ENCODE peak calls at places on chromosomes 5 and 9, in five cellular contexts. E is HCEC 1CT; M is left cardiac atrium; V is activated naive CD8-positive, alpha-beta T cell treated with anti-CD3 and anti-CD28 coated beads for 36 hours; S is BJ. L is an unnamed sample.

GRCh38 chr5:3639175-3639574 is 43.5 kb downstream of the IRX1 start:
- DNase-seq in E (no peak), M (no peak), V (no peak), S (no peak), L (no peak)

GRCh38 chr9:113930384-113930783 is 54.3 kb downstream of the ZNF618 start:
- DNase-seq in E (no peak), M (no peak), V (no peak), S (no peak), L (no peak)

GRCh38 chr9:138103824-138104206 is 226.2 kb downstream of the CACNA1B start:
- DNase-seq in E (no peak), M (no peak), V (no peak), S (no peak), L (no peak)

GRCh38 chr9:71308454-71308853 is 187.0 kb upstream of the TRPM3 start:
- DNase-seq in E (no peak), M (no peak), V (no peak), S (no peak), L (no peak)

GRCh38 chr9:18978188-18978587 is 54.8 kb downstream of the SAXO1 start:
- DNase-seq in E (no peak), M (no peak), V (no peak), S (no peak), L (no peak)

GRCh38 chr5:91957671-91958070 is 574.6 kb upstream of the ARRDC3 start:
- DNase-seq in E (peak), M (peak), V (no peak), S (no peak), L (no peak)

GRCh38 chr5:37787742-37788141 is 52.1 kb downstream of the GDNF start:
- DNase-seq in E (no peak), M (no peak), V (no peak), S (no peak), L (no peak)

GRCh38 chr5:112385566-112385965 is 33.5 kb downstream of the EPB41L4A start:
- DNase-seq in E (no peak), M (no peak), V (no peak), S (no peak), L (no peak)

GRCh38 chr5:156200938-156201792 is 125.8 kb upstream of the SGCD start:
- DNase-seq in E (no peak), M (no peak), V (no peak), S (no peak), L (no peak)